ENCODE peak calls at places on chromosome 2, in ten cellular contexts. P is activated T-cell treated with anti-CD3 and anti-CD28 coated beads for 1 hour; T is amygdala; V is GM13976; U is PC-9; O is OCI-LY7; Y is naive thymus-derived CD8-positive, alpha-beta T cell; R is KBM-7; E is activated effector memory CD4-positive, alpha-beta T cell treated with anti-CD3 and anti-CD28 coated beads, Interleukin-2, amount 50 U/mL, for 16 hours; N is AG09319. Q is an unnamed sample.

GRCh38 chr2:134988994-134989605 is 58.1 kb downstream of the MAP3K19 start:
- DNase-seq in T (no peak), N (peak), V (peak), R (peak), U (no peak), O (peak), P (no peak), E (no peak), Y (peak), Q (peak)

GRCh38 chr2:21890041-21890440 is 766.3 kb downstream of the TDRD15 start:
- DNase-seq in E (no peak), T (peak), O (no peak), R (no peak), Y (no peak), V (no peak), U (no peak), N (no peak), P (no peak), Q (no peak)

GRCh38 chr2:42254186-42254911 is 85.2 kb downstream of the EML4 start:
- DNase-seq in R (no peak), N (no peak), E (no peak), T (no peak), P (no peak), V (no peak), O (peak), U (no peak), Y (no peak), Q (no peak)

GRCh38 chr2:10520154-10520553 is 72.0 kb upstream of the ODC1 start:
- DNase-seq in O (peak), V (no peak), T (no peak), P (no peak), R (no peak), N (no peak), U (no peak), E (peak), Y (no peak), Q (peak)

GRCh38 chr2:200604571-200605255 is 18.9 kb downstream of the AOX1 start:
- DNase-seq in V (no peak), U (no peak), R (no peak), P (no peak), N (no peak), O (no peak), T (no peak), Y (no peak), E (no peak), Q (no peak)

GRCh38 chr2:113370478-113371091 is 66.9 kb upstream of the ZNG1B start:
- DNase-seq in N (peak), Y (peak), O (peak), R (peak), U (peak), V (peak), P (peak), T (no peak), E (peak), Q (peak)

GRCh38 chr2:169705927-169706326 is 11.7 kb downstream of the PHOSPHO2 start:
- DNase-seq in P (no peak), N (peak), U (no peak), R (no peak), T (no peak), V (no peak), O (no peak), E (no peak), Y (no peak), Q (no peak)

GRCh38 chr2:171792922-171793580 is 101.0 kb downstream of the SLC25A12 start:
- DNase-seq in O (no peak), T (no peak), R (no peak), Y (no peak), P (no peak), N (no peak), V (no peak), U (no peak), E (no peak), Q (no peak)

Q was measured in Karpas-422.